ENCODE peak calls at places on chromosomes 4 and X, in six cellular contexts. Z, Y, I, G, S and A are unnamed samples.

GRCh38 chr4:54281060-54281781 is 52.1 kb downstream of the PDGFRA start:
- DNase-seq in Z (peak), Y (no peak), I (no peak), G (no peak), S (no peak), A (peak)

GRCh38 chr4:48939785-48940184 is 33.2 kb upstream of the OCIAD2 start:
- DNase-seq in Z (peak), Y (no peak), I (peak), G (no peak), S (no peak), A (peak)

GRCh38 chr4:85500110-85500867 is 25.3 kb downstream of the ARHGAP24 start:
- DNase-seq in Z (no peak), Y (no peak), I (no peak), G (no peak), S (no peak), A (no peak)

GRCh38 chrX:11040976-11041375 is 70.2 kb upstream of the HCCS start:
- DNase-seq in Z (no peak), Y (no peak), I (no peak), G (no peak), S (no peak), A (peak)

GRCh38 chrX:20382518-20383291 is 116.0 kb upstream of the RPS6KA3 start:
- DNase-seq in Z (peak), Y (no peak), I (no peak), G (no peak), S (no peak), A (no peak)

GRCh38 chrX:109776432-109776831 is 43.4 kb upstream of the ACSL4 start:
- DNase-seq in Z (no peak), Y (no peak), I (no peak), G (no peak), S (no peak), A (no peak)

GRCh38 chr4:81722229-81722900 is 250.7 kb upstream of the RASGEF1B start:
- DNase-seq in Z (no peak), Y (no peak), I (no peak), G (no peak), S (peak), A (no peak)

GRCh38 chrX:104343408-104344129 is 88.8 kb upstream of the ESX1 start:
- DNase-seq in Z (peak), Y (peak), I (peak), G (peak), S (peak), A (peak)

GRCh38 chrX:23902419-23902818 is 5.3 kb downstream of the APOO start:
- DNase-seq in Z (peak), Y (no peak), I (no peak), G (no peak), S (no peak), A (peak)

GRCh38 chr4:184112006-184112550 is 105.6 kb downstream of the ENPP6 start:
- DNase-seq in Z (no peak), Y (no peak), I (no peak), G (no peak), S (no peak), A (no peak)

GRCh38 chr4:169332595-169332994 is 61.8 kb upstream of the SH3RF1 start:
- DNase-seq in Z (no peak), Y (no peak), I (no peak), G (no peak), S (no peak), A (no peak)

GRCh38 chr4:81137446-81137845 is 77.6 kb downstream of the PRKG2 start:
- DNase-seq in Z (no peak), Y (no peak), I (no peak), G (no peak), S (no peak), A (peak)

GRCh38 chrX:31423575-31424284 is 351.9 kb upstream of the FTHL17 start:
- DNase-seq in Z (peak), Y (peak), I (no peak), G (peak), S (no peak), A (peak)

GRCh38 chrX:96386981-96387380 is 297.7 kb upstream of the DIAPH2 start:
- DNase-seq in Z (no peak), Y (no peak), I (no peak), G (no peak), S (no peak), A (no peak)

GRCh38 chr4:83138979-83139378 is 24.4 kb upstream of the PLAC8 start:
- DNase-seq in Z (no peak), Y (no peak), I (no peak), G (no peak), S (no peak), A (no peak)

GRCh38 chr4:183504930-183505555 is at the start of gene ING2:
- DNase-seq in Z (peak), Y (no peak), I (peak), G (no peak), S (no peak), A (no peak)

GRCh38 chr4:20418865-20419451 is 167.3 kb downstream of the SLIT2 start:
- DNase-seq in Z (peak), Y (no peak), I (no peak), G (no peak), S (no peak), A (peak)

GRCh38 chrX:16825306-16826035 is 39.2 kb downstream of the TXLNG start:
- DNase-seq in Z (peak), Y (no peak), I (no peak), G (no peak), S (no peak), A (peak)

GRCh38 chr4:92047209-92047877 is 256.4 kb upstream of the GRID2 start:
- DNase-seq in Z (peak), Y (no peak), I (no peak), G (no peak), S (no peak), A (peak)

GRCh38 chr4:70734168-70734954 is 12.6 kb downstream of the RUFY3 start:
- DNase-seq in Z (peak), Y (no peak), I (no peak), G (no peak), S (no peak), A (peak)

GRCh38 chrX:134753185-134754008 is 95.1 kb upstream of the PLAC1 start:
- DNase-seq in Z (peak), Y (no peak), I (no peak), G (no peak), S (no peak), A (peak)

GRCh38 chr4:125049711-125050110 is 265.0 kb upstream of the FAT4 start:
- DNase-seq in Z (peak), Y (no peak), I (no peak), G (no peak), S (no peak), A (peak)

GRCh38 chr4:107666134-107666533 is 53.9 kb downstream of the PAPSS1 start:
- DNase-seq in Z (peak), Y (no peak), I (no peak), G (no peak), S (no peak), A (peak)

GRCh38 chrX:38236901-38237615 is 16.4 kb upstream of the SRPX start:
- DNase-seq in Z (no peak), Y (no peak), I (peak), G (no peak), S (no peak), A (no peak)

GRCh38 chrX:20519077-20519617 is 252.4 kb upstream of the RPS6KA3 start:
- DNase-seq in Z (no peak), Y (no peak), I (peak), G (no peak), S (no peak), A (no peak)

GRCh38 chr4:85210353-85210752 is 243.9 kb upstream of the WDFY3 start:
- DNase-seq in Z (no peak), Y (no peak), I (no peak), G (no peak), S (no peak), A (no peak)

GRCh38 chr4:177595413-177595812 is 153.2 kb upstream of the AGA start:
- DNase-seq in Z (no peak), Y (no peak), I (no peak), G (no peak), S (no peak), A (no peak)

GRCh38 chrX:64394874-64395567 is at the start of gene MTMR8:
- DNase-seq in Z (peak), Y (peak), I (peak), G (peak), S (peak), A (no peak)

GRCh38 chr4:159158989-159159388 is 56.1 kb downstream of the RAPGEF2 start:
- DNase-seq in Z (no peak), Y (no peak), I (no peak), G (no peak), S (no peak), A (no peak)

GRCh38 chr4:40038972-40039371 is 17.7 kb upstream of the N4BP2 start:
- DNase-seq in Z (no peak), Y (no peak), I (no peak), G (no peak), S (no peak), A (peak)

GRCh38 chr4:145736241-145736831 is 56.4 kb downstream of the C4orf51 start:
- DNase-seq in Z (peak), Y (no peak), I (peak), G (no peak), S (no peak), A (no peak)

GRCh38 chrX:18674417-18674787 is 2.5 kb upstream of the RS1 start:
- DNase-seq in Z (peak), Y (peak), I (no peak), G (no peak), S (peak), A (no peak)

GRCh38 chr4:139297001-139297410 is 4.3 kb upstream of the NAA15 start:
- DNase-seq in Z (peak), Y (no peak), I (no peak), G (no peak), S (no peak), A (peak)

GRCh38 chr4:62324215-62324614 is 1124.1 kb downstream of the ADGRL3 start:
- DNase-seq in Z (no peak), Y (no peak), I (no peak), G (no peak), S (no peak), A (no peak)

GRCh38 chr4:11483076-11483475 is 54.4 kb upstream of the HS3ST1 start:
- DNase-seq in Z (peak), Y (no peak), I (no peak), G (no peak), S (no peak), A (no peak)

GRCh38 chr4:177740563-177740962 is 298.3 kb upstream of the AGA start:
- DNase-seq in Z (no peak), Y (no peak), I (no peak), G (no peak), S (no peak), A (peak)

DNA sequence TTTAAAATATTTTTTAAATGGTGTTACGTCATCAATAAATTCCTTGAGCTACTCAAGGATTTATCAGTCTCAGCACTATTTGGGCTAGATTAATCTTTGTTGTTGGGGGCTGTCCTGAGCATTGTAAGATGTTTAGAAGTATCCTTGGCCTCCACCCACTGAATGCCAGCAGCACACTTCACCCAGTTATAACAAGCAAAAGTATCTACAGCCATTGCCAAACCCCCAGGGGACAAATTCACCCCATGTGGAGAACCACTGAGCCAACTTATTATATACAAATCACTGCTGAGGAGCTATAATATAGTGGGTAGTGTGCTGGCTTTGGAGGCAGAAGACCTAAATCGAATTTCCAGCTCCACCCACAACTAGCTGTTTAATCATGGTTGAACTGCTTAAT is 58.3 kb downstream of the ATP10D start:
- DNase-seq in Z (no peak), Y (no peak), I (no peak), G (no peak), S (no peak), A (peak)
- H3K14ac ChIP-seq in Z (no peak), Y (no peak), I (no peak), G (no peak), S (no peak), A (no peak)

GRCh38 chr4:3365871-3366842 is 73.3 kb downstream of the RGS12 start:
- DNase-seq in Z (no peak), Y (no peak), I (no peak), G (no peak), S (no peak), A (no peak)
- H3K14ac ChIP-seq in Z (no peak), Y (peak), I (no peak), G (no peak), S (no peak), A (no peak)

DNA sequence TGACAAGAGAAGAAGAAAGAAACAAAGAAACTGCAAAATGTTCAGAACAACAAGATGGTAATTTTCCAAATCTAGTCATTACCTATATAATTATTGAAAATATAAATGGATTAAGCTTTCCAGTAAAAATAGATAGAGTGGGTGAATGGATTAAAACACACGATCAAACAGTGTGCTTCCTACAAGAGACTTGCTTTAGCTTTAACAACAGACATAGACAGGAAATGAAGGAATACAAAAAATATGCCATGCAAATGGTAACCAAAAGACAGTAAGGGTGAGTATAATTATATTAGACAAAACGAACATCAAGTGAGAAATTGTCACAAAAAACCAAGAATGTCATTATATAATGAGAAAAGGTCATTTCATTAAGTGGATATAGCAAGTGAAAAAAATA is 842.8 kb downstream of the CCSER1 start:
- DNase-seq in Z (no peak), Y (no peak), I (no peak), G (no peak), S (no peak), A (no peak)
- H3K14ac ChIP-seq in Z (no peak), Y (no peak), I (no peak), G (no peak), S (no peak), A (no peak)

GRCh38 chr4:142660728-142661127 is 185.4 kb downstream of the INPP4B start:
- DNase-seq in Z (no peak), Y (peak), I (no peak), G (no peak), S (no peak), A (no peak)
- H3K14ac ChIP-seq in Z (no peak), Y (no peak), I (no peak), G (no peak), S (no peak), A (no peak)

GRCh38 chr4:41799126-41799525 is 50.6 kb upstream of the PHOX2B start:
- DNase-seq in Z (no peak), Y (no peak), I (no peak), G (no peak), S (no peak), A (no peak)

GRCh38 chr4:41806807-41807206 is 58.3 kb upstream of the PHOX2B start:
- DNase-seq in Z (no peak), Y (no peak), I (no peak), G (no peak), S (no peak), A (no peak)

GRCh38 chr4:41797260-41797659 is 48.7 kb upstream of the PHOX2B start:
- DNase-seq in Z (no peak), Y (no peak), I (no peak), G (no peak), S (no peak), A (no peak)

GRCh38 chr4:41796545-41797210 is 48.2 kb upstream of the PHOX2B start:
- DNase-seq in Z (no peak), Y (peak), I (no peak), G (peak), S (peak), A (no peak)

DNA sequence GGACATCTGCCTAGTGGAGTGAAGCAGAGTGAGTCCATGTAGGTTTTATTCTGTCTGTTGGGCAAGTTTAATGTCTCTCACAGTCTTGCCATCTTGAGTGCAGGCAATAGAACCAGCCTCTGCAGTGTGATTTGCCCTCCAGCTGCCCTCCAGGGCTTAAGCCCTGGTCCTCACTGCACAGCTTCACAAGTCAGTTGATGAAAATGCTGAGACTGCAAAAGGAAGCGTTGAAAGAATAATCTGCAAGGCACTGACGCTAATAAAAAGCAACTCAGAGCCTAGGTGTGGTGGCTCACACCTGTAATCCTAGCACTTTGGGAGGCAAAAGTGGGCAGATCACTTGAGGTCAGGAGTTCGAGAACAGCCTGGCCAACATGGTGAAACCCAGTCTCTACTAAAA is 54.1 kb upstream of the PHOX2B start:
- DNase-seq in Z (no peak), Y (no peak), I (no peak), G (no peak), S (no peak), A (no peak)
- H3K14ac ChIP-seq in Z (no peak), Y (no peak), I (no peak), G (no peak), S (no peak), A (no peak)

DNA sequence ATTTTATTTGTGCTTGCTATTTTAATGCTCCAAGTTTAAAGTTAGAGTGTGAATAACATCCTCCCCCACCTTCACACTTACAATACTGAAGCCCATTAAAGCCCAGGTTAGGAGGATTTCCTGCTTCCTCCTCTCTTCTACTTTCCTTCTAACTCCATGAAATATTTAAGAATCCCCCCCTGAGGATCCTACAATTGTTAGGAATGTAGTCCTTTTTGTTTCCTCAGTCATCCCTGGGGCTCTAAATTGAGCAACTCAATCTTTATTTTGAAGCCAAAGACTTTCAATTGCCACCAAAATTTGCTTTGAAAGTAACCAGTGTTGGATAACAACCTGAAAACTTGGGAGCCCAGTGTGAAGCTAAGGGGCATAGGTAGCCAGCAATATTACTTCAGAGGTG is 276.9 kb downstream of the FAM47A start:
- DNase-seq in Z (no peak), Y (no peak), I (no peak), G (peak), S (no peak), A (no peak)
- H3K14ac ChIP-seq in Z (no peak), Y (no peak), I (no peak), G (no peak), S (no peak), A (no peak)

DNA sequence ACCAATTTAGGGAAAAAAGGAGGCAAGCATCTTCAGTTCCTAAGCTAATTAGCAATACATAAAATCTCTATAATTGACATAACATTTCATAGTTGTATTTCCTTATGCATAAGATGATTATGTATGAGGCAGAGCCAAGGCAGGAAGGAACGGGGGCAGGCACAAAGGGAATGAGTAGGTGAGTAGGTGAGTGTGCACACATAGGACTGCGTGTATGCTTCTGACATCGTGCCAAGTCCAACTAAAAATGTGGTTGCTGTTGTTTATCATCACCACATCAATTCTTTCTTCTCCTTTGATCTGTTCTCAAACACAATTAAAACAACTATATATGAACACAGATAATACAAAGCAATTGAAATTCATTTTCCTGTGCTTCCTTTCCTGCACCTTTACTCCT is 131.2 kb downstream of the UNC5C start:
- DNase-seq in Z (no peak), Y (no peak), I (no peak), G (no peak), S (no peak), A (no peak)
- H3K14ac ChIP-seq in Z (no peak), Y (no peak), I (no peak), G (no peak), S (no peak), A (no peak)

GRCh38 chrX:21856504-21856903 is 717 bp downstream of the YY2 start:
- DNase-seq in Z (no peak), Y (no peak), I (no peak), G (no peak), S (no peak), A (no peak)
- H3K14ac ChIP-seq in Z (no peak), Y (no peak), I (no peak), G (no peak), S (no peak), A (no peak)